ENCODE peak calls at places on chromosomes 13 and 19, in four cellular contexts. One of them, this sample, is unnamed.

GRCh38 chr19:33130433-33130832 is 1.5 kb upstream of the WDR88 start:
- DNase-seq in A549: no peak
- DNase-seq in tibial artery: no peak
- DNase-seq in brain microvascular endothelial cell: no peak
- DNase-seq in this sample: no peak

GRCh38 chr13:79427265-79427664 is 21.2 kb upstream of the RBM26 start:
- DNase-seq in brain microvascular endothelial cell: no peak
- DNase-seq in tibial artery: no peak
- DNase-seq in A549: no peak
- DNase-seq in this sample: no peak

GRCh38 chr19:53521373-53522202 is 16.4 kb upstream of the ZNF331 start:
- DNase-seq in tibial artery: no peak
- DNase-seq in A549: no peak
- DNase-seq in brain microvascular endothelial cell: no peak
- DNase-seq in this sample: no peak

GRCh38 chr19:18008814-18009213 is 844 bp downstream of the ARRDC2 start:
- DNase-seq in A549: no peak
- DNase-seq in tibial artery: peak; percentile 65
- DNase-seq in brain microvascular endothelial cell: no peak
- DNase-seq in this sample: no peak

GRCh38 chr19:13843104-13843921 is 33.6 kb upstream of the NANOS3 start:
- DNase-seq in tibial artery: peak; percentile 85
- DNase-seq in A549: no peak
- DNase-seq in brain microvascular endothelial cell: no peak
- DNase-seq in this sample: no peak

GRCh38 chr19:16185925-16186234 is 670 bp downstream of the FAM32A start:
- DNase-seq in A549: no peak
- DNase-seq in tibial artery: no peak
- DNase-seq in brain microvascular endothelial cell: peak; percentile 19
- DNase-seq in this sample: no peak

GRCh38 chr13:60572003-60572792 is 175.2 kb downstream of the TDRD3 start:
- DNase-seq in A549: no peak
- DNase-seq in tibial artery: no peak
- DNase-seq in brain microvascular endothelial cell: peak; percentile 47
- DNase-seq in this sample: no peak

GRCh38 chr19:4455742-4456565 is 1.6 kb downstream of the UBXN6 start:
- DNase-seq in brain microvascular endothelial cell: peak; percentile 54
- DNase-seq in A549: no peak
- DNase-seq in tibial artery: no peak
- DNase-seq in this sample: no peak

GRCh38 chr13:20209937-20210336 is 17.2 kb upstream of the GJB2 start:
- DNase-seq in brain microvascular endothelial cell: no peak
- DNase-seq in A549: no peak
- DNase-seq in tibial artery: no peak
- DNase-seq in this sample: no peak

GRCh38 chr13:65892859-65893258 is 1337.3 kb downstream of the PCDH9 start:
- DNase-seq in A549: no peak
- DNase-seq in tibial artery: no peak
- DNase-seq in brain microvascular endothelial cell: no peak
- DNase-seq in this sample: no peak

GRCh38 chr19:10378124-10378523 is 2.2 kb downstream of the TYK2 start:
- DNase-seq in brain microvascular endothelial cell: no peak
- DNase-seq in tibial artery: no peak
- DNase-seq in A549: no peak
- DNase-seq in this sample: no peak

GRCh38 chr19:55406869-55407624 is 541 bp downstream of the UBE2S start:
- DNase-seq in A549: no peak
- DNase-seq in brain microvascular endothelial cell: no peak
- DNase-seq in tibial artery: peak; percentile 69
- DNase-seq in this sample: peak; percentile 77

GRCh38 chr13:112042496-112042895 is 24.5 kb upstream of the SOX1 start:
- DNase-seq in A549: no peak
- DNase-seq in tibial artery: no peak
- DNase-seq in brain microvascular endothelial cell: no peak
- DNase-seq in this sample: no peak

GRCh38 chr13:98874029-98874397 is 103.9 kb downstream of the DOCK9 start:
- DNase-seq in tibial artery: no peak
- DNase-seq in brain microvascular endothelial cell: no peak
- DNase-seq in A549: no peak
- DNase-seq in this sample: no peak

GRCh38 chr13:76387561-76387960 is 498.6 kb downstream of the KCTD12 start:
- DNase-seq in tibial artery: no peak
- DNase-seq in A549: no peak
- DNase-seq in brain microvascular endothelial cell: no peak
- DNase-seq in this sample: no peak

GRCh38 chr19:55635334-55635717 is 5.5 kb upstream of the ZNF580 start:
- DNase-seq in brain microvascular endothelial cell: no peak
- DNase-seq in A549: no peak
- DNase-seq in tibial artery: no peak
- DNase-seq in this sample: no peak

GRCh38 chr19:10866495-10866894 is 4.9 kb upstream of the CARM1 start:
- DNase-seq in tibial artery: no peak
- DNase-seq in brain microvascular endothelial cell: no peak
- DNase-seq in A549: no peak
- DNase-seq in this sample: no peak

GRCh38 chr13:91153372-91153771 is 194.1 kb upstream of the MIR17HG start:
- DNase-seq in brain microvascular endothelial cell: no peak
- DNase-seq in tibial artery: no peak
- DNase-seq in A549: no peak
- DNase-seq in this sample: no peak

GRCh38 chr19:16895467-16896097 is 6.8 kb downstream of the F2RL3 start:
- DNase-seq in A549: no peak
- DNase-seq in tibial artery: no peak
- DNase-seq in brain microvascular endothelial cell: no peak
- DNase-seq in this sample: no peak

GRCh38 chr13:111939285-111940278 is 127.4 kb upstream of the SOX1 start:
- DNase-seq in tibial artery: no peak
- DNase-seq in brain microvascular endothelial cell: no peak
- DNase-seq in A549: no peak
- DNase-seq in this sample: no peak

GRCh38 chr13:45092668-45093067 is 27.6 kb upstream of the GTF2F2 start:
- DNase-seq in brain microvascular endothelial cell: no peak
- DNase-seq in A549: no peak
- DNase-seq in tibial artery: no peak
- DNase-seq in this sample: no peak

GRCh38 chr19:54271106-54271505 is 9.8 kb downstream of the LILRB2 start:
- DNase-seq in brain microvascular endothelial cell: no peak
- DNase-seq in A549: no peak
- DNase-seq in tibial artery: no peak
- DNase-seq in this sample: peak; percentile 75

GRCh38 chr13:61202042-61202441 is 213.6 kb downstream of the PCDH20 start:
- DNase-seq in brain microvascular endothelial cell: no peak
- DNase-seq in A549: no peak
- DNase-seq in tibial artery: no peak
- DNase-seq in this sample: no peak

GRCh38 chr19:48502720-48503018 is 9.0 kb downstream of the LMTK3 start:
- DNase-seq in brain microvascular endothelial cell: no peak
- DNase-seq in A549: no peak
- DNase-seq in tibial artery: no peak
- DNase-seq in this sample: no peak

GRCh38 chr13:113821847-113822246 is 42.0 kb downstream of the GAS6 start:
- DNase-seq in brain microvascular endothelial cell: no peak
- DNase-seq in tibial artery: no peak
- DNase-seq in A549: no peak
- DNase-seq in this sample: no peak

GRCh38 chr13:43785681-43786471 is 896 bp downstream of the ENOX1 start:
- DNase-seq in tibial artery: peak; percentile 80
- DNase-seq in brain microvascular endothelial cell: peak; percentile 73
- DNase-seq in A549: peak; percentile 52
- DNase-seq in this sample: peak; percentile 84

GRCh38 chr13:110453767-110454166 is 107.8 kb downstream of the RAB20 start:
- DNase-seq in brain microvascular endothelial cell: no peak
- DNase-seq in tibial artery: no peak
- DNase-seq in A549: no peak
- DNase-seq in this sample: no peak

GRCh38 chr13:102567857-102568256 is 28.9 kb upstream of the TPP2 start:
- DNase-seq in tibial artery: no peak
- DNase-seq in brain microvascular endothelial cell: no peak
- DNase-seq in A549: no peak
- DNase-seq in this sample: no peak

GRCh38 chr19:34837262-34837661 is 64.2 kb upstream of the ZNF599 start:
- DNase-seq in A549: no peak
- DNase-seq in brain microvascular endothelial cell: no peak
- DNase-seq in tibial artery: no peak
- DNase-seq in this sample: no peak

GRCh38 chr13:97434417-97435296 is 688 bp downstream of the RAP2A start:
- DNase-seq in brain microvascular endothelial cell: peak; percentile 34
- DNase-seq in tibial artery: peak; percentile 81
- DNase-seq in A549: no peak
- DNase-seq in this sample: peak; percentile 82

GRCh38 chr19:56692496-56692895 is 20.9 kb upstream of the ZNF835 start:
- DNase-seq in brain microvascular endothelial cell: no peak
- DNase-seq in A549: no peak
- DNase-seq in tibial artery: no peak
- DNase-seq in this sample: no peak

GRCh38 chr13:23450340-23451046 is 17.0 kb upstream of the SACS start:
- DNase-seq in brain microvascular endothelial cell: no peak
- DNase-seq in A549: no peak
- DNase-seq in tibial artery: no peak
- DNase-seq in this sample: no peak

GRCh38 chr13:51629711-51630575 is 45.7 kb downstream of the WDFY2 start:
- DNase-seq in brain microvascular endothelial cell: no peak
- DNase-seq in A549: no peak
- DNase-seq in tibial artery: no peak
- DNase-seq in this sample: no peak

GRCh38 chr19:2611483-2612464 is 90.7 kb downstream of the GNG7 start:
- DNase-seq in brain microvascular endothelial cell: no peak
- DNase-seq in A549: no peak
- DNase-seq in tibial artery: no peak
- DNase-seq in this sample: no peak
- H3K27ac ChIP-seq in brain microvascular endothelial cell: no peak overlapping the region
- H3K27ac ChIP-seq in A549: peak overlapping the region; percentile 98
- H3K27ac ChIP-seq in tibial artery: peak overlapping the region; percentile 94
- H3K27ac ChIP-seq in this sample: no peak overlapping the region

GRCh38 chr13:39016789-39017188 is 21.1 kb downstream of the PROSER1 start:
- DNase-seq in brain microvascular endothelial cell: no peak
- DNase-seq in tibial artery: no peak
- DNase-seq in A549: peak; percentile 16
- DNase-seq in this sample: no peak
- H3K4me3 ChIP-seq in brain microvascular endothelial cell: no peak overlapping the region
- H3K4me3 ChIP-seq in tibial artery: no peak overlapping the region
- H3K4me3 ChIP-seq in A549: no peak overlapping the region
- H3K4me3 ChIP-seq in this sample: no peak overlapping the region

GRCh38 chr19:46927106-46927505 is 66.3 kb downstream of the ARHGAP35 start:
- DNase-seq in A549: no peak
- DNase-seq in brain microvascular endothelial cell: no peak
- DNase-seq in tibial artery: no peak
- DNase-seq in this sample: no peak
- H3K27ac ChIP-seq in A549: peak overlapping the region; percentile 81
- H3K27ac ChIP-seq in brain microvascular endothelial cell: no peak overlapping the region
- H3K27ac ChIP-seq in tibial artery: peak overlapping the region; percentile 43
- H3K27ac ChIP-seq in this sample: peak overlapping the region; percentile 78

DNA sequence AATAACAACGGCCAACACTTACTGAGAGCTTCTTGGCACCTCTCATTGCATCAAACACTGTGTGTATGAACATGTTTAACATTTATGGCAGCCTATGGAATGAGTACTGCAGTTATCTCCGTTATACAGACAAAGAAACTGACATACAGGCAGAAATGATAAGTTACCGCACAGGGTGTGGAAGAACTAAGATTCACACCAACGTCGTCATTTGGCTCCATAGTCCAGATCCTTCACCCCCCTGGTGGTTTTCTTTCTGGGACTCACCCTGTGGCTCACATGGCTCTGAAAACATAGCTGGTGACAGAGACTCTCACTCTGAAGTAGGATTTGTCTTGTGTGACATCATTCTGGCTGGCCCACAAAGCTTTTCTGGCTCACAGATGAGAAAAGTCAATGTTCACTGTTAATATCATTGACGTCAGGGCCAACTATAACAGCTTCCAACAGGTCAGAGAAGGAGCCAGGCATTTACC is 230.1 kb downstream of the DLEU7 start:
- DNase-seq in A549: no peak
- DNase-seq in tibial artery: no peak
- DNase-seq in brain microvascular endothelial cell: no peak
- DNase-seq in this sample: no peak
- H3K4me3 ChIP-seq in A549: no peak overlapping the region
- H3K4me3 ChIP-seq in tibial artery: no peak overlapping the region
- H3K4me3 ChIP-seq in brain microvascular endothelial cell: no peak overlapping the region
- H3K4me3 ChIP-seq in this sample: no peak overlapping the region